ENCODE peak calls at places on chromosomes 5 and 9, in six cellular contexts. S is HCT116, Y is BJ, Z is aorta, X is upper lobe of right lung, H is A673. L is an unnamed sample. For H3K36me3, the result is how much of the 10 kb centered on the place peaks cover.

GRCh38 chr5:172548311-172548731 is 92.7 kb upstream of the NEURL1B start:
- DNase-seq in S (no peak), Y (no peak), Z (no peak), X (peak), H (no peak), L (peak)

GRCh38 chr5:164748861-164749260 is 1243.4 kb downstream of the MAT2B start:
- DNase-seq in S (no peak), Y (no peak), Z (no peak), X (no peak), H (no peak), L (no peak)

GRCh38 chr9:94167055-94167346 is 82.7 kb downstream of the PTPDC1 start:
- DNase-seq in S (no peak), Y (no peak), Z (no peak), X (no peak), H (no peak), L (no peak)

GRCh38 chr5:59187772-59188347 is 605.0 kb downstream of the RAB3C start:
- DNase-seq in S (no peak), Y (no peak), Z (no peak), X (no peak), H (no peak), L (no peak)

GRCh38 chr5:36661446-36662220 is 55.2 kb downstream of the SLC1A3 start:
- DNase-seq in S (no peak), Y (no peak), Z (no peak), X (no peak), H (no peak), L (no peak)

GRCh38 chr9:114507726-114508125 is 2.5 kb upstream of the WHRN start:
- DNase-seq in S (no peak), Y (no peak), Z (no peak), X (no peak), H (peak), L (no peak)

GRCh38 chr9:120445974-120446373 is 134.0 kb downstream of the CDK5RAP2 start:
- DNase-seq in S (no peak), Y (no peak), Z (no peak), X (no peak), H (no peak), L (no peak)

GRCh38 chr5:36236801-36237200 is 4.9 kb downstream of the NADK2 start:
- DNase-seq in S (no peak), Y (no peak), Z (no peak), X (no peak), H (peak), L (no peak)

GRCh38 chr9:4555251-4555650 is 65.0 kb downstream of the SLC1A1 start:
- DNase-seq in S (peak), Y (no peak), Z (no peak), X (no peak), H (no peak), L (no peak)

GRCh38 chr5:3010301-3010952 is 258.9 kb upstream of the IRX2 start:
- DNase-seq in S (no peak), Y (no peak), Z (no peak), X (peak), H (no peak), L (no peak)

GRCh38 chr9:124342946-124343485 is 72.2 kb downstream of the PSMB7 start:
- DNase-seq in S (no peak), Y (peak), Z (peak), X (no peak), H (peak), L (peak)

GRCh38 chr9:123662057-123662776 is 267.7 kb downstream of the DENND1A start:
- DNase-seq in S (no peak), Y (no peak), Z (no peak), X (no peak), H (no peak), L (no peak)

GRCh38 chr5:180155331-180155881 is 53.6 kb downstream of the RASGEF1C start:
- DNase-seq in S (no peak), Y (no peak), Z (no peak), X (no peak), H (no peak), L (peak)

GRCh38 chr9:129278391-129279237 is 100.6 kb upstream of the IER5L start:
- DNase-seq in S (peak), Y (no peak), Z (peak), X (peak), H (no peak), L (no peak)

GRCh38 chr5:95858661-95859326 is 36.3 kb upstream of the GLRX start:
- DNase-seq in S (peak), Y (peak), Z (peak), X (peak), H (peak), L (peak)

GRCh38 chr5:149796836-149797235 is 66.7 kb downstream of the PPARGC1B start:
- DNase-seq in S (no peak), Y (no peak), Z (no peak), X (no peak), H (no peak), L (no peak)

GRCh38 chr5:172637122-172637580 is 3.9 kb upstream of the NEURL1B start:
- DNase-seq in S (no peak), Y (no peak), Z (peak), X (no peak), H (no peak), L (no peak)

GRCh38 chr5:7851617-7852289 is 820 bp upstream of the CFAP90 start:
- DNase-seq in S (no peak), Y (no peak), Z (no peak), X (no peak), H (no peak), L (no peak)

GRCh38 chr5:59608745-59609144 is 284.8 kb downstream of the PDE4D start:
- DNase-seq in S (no peak), Y (no peak), Z (no peak), X (no peak), H (no peak), L (no peak)

GRCh38 chr5:177116631-177117373 is 16.8 kb upstream of the NSD1 start:
- DNase-seq in S (no peak), Y (no peak), Z (peak), X (peak), H (peak), L (peak)

DNA sequence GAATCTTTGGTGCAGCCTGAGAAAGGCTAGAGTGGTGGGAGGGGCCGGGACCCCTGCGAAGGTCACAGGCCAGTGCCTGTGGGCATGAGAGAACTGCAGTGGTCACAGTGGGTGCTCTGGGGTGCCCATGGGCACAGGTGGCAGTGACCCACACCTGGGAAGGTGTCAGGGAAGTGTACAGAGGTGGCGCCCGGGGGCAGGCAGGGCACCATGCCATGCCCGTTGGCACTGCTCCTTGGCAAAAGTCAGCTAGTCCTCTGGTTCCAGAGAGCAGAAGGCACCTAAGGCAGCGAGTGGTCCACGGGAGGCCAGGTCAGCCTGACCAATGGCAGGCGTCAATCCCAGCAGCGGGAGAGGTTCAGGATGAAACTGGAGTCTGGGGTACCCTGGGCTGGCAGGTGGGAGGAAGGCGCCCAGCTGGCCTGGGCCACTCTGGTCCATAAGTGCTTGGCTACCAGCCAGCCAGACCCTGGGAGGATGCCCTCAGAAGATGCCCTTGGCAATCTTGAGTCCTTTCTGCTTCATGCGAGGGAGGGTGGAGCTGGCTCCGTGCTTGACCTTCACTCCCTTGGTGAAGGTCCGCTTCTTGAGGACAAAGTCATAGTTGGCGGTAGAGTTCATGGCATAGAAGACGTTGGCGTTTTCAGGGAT is 22.8 kb downstream of the RALGDS start:
- DNase-seq in S (no peak), Y (no peak), Z (no peak), X (peak), H (no peak), L (peak)
- H3K36me3 ChIP-seq in S (under half), Y (under half), Z (under half), X (half or more), H (half or more), L (half or more)

GRCh38 chr9:128178806-128179431 is 12.5 kb downstream of the CIZ1 start:
- DNase-seq in S (no peak), Y (no peak), Z (no peak), X (no peak), H (no peak), L (no peak)
- H3K36me3 ChIP-seq in S (half or more), Y (under half), Z (under half), X (half or more), H (under half), L (half or more)

GRCh38 chr5:139975306-139975705 is 67.8 kb downstream of the NRG2 start:
- DNase-seq in S (no peak), Y (no peak), Z (no peak), X (no peak), H (no peak), L (no peak)
- H3K36me3 ChIP-seq in S (under half), Y (under half), Z (under half), X (under half), H (under half), L (under half)

GRCh38 chr5:131393498-131393968 is 129.7 kb downstream of the CDC42SE2 start:
- DNase-seq in S (no peak), Y (no peak), Z (peak), X (no peak), H (no peak), L (no peak)
- H3K36me3 ChIP-seq in S (under half), Y (under half), Z (under half), X (half or more), H (under half), L (under half)

GRCh38 chr9:131165523-131165922 is 40.1 kb downstream of the NUP214 start:
- DNase-seq in S (no peak), Y (no peak), Z (no peak), X (no peak), H (no peak), L (no peak)
- H3K36me3 ChIP-seq in S (under half), Y (under half), Z (under half), X (half or more), H (under half), L (half or more)

DNA sequence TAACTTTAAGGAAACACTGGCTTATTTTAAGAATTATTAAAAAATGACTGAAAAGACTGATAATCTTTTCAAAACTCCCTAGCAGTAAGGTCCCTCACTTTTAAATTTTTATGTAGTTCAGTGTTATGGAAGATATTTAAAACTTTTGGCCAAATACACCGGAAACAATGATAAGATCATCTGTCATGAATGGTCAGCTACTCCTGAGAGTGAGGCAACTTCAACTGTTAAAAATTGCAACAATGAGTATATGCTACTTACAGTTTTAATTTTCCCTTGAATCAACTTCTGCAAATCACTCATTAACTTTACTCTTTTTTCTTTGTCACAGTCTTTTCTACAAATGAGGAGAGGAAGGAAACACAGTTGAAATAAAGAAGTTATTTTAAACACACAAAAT is 10.8 kb downstream of the PUM3 start:
- DNase-seq in S (no peak), Y (no peak), Z (no peak), X (no peak), H (no peak), L (no peak)
- H3K36me3 ChIP-seq in S (half or more), Y (under half), Z (under half), X (half or more), H (half or more), L (under half)

GRCh38 chr5:31378838-31379237 is 153.1 kb downstream of the DROSHA start:
- DNase-seq in S (no peak), Y (no peak), Z (no peak), X (no peak), H (no peak), L (no peak)
- H3K36me3 ChIP-seq in S (under half), Y (under half), Z (under half), X (under half), H (under half), L (under half)

GRCh38 chr9:89390068-89390555 is 71.8 kb downstream of the SECISBP2 start:
- DNase-seq in S (no peak), Y (no peak), Z (no peak), X (no peak), H (no peak), L (no peak)

GRCh38 chr9:89386797-89387196 is 68.5 kb downstream of the SECISBP2 start:
- DNase-seq in S (no peak), Y (no peak), Z (no peak), X (no peak), H (no peak), L (no peak)

GRCh38 chr9:89388868-89389177 is 70.5 kb downstream of the SECISBP2 start:
- DNase-seq in S (no peak), Y (no peak), Z (no peak), X (no peak), H (no peak), L (no peak)

GRCh38 chr9:89387197-89387849 is 69.0 kb downstream of the SECISBP2 start:
- DNase-seq in S (no peak), Y (no peak), Z (no peak), X (no peak), H (no peak), L (no peak)

GRCh38 chr9:89387970-89388867 is 69.9 kb downstream of the SECISBP2 start:
- DNase-seq in S (no peak), Y (peak), Z (peak), X (peak), H (peak), L (peak)
- H3K36me3 ChIP-seq in S (under half), Y (under half), Z (under half), X (half or more), H (under half), L (under half)

GRCh38 chr5:31495336-31495735 is 36.6 kb downstream of the DROSHA start:
- DNase-seq in S (no peak), Y (no peak), Z (no peak), X (no peak), H (no peak), L (no peak)
- H3K36me3 ChIP-seq in S (under half), Y (under half), Z (under half), X (half or more), H (half or more), L (under half)

GRCh38 chr5:14460844-14461398 is 120.7 kb upstream of the OTULINL start:
- DNase-seq in S (no peak), Y (no peak), Z (no peak), X (no peak), H (no peak), L (no peak)

GRCh38 chr5:14464661-14465060 is 116.9 kb upstream of the OTULINL start:
- DNase-seq in S (no peak), Y (no peak), Z (no peak), X (no peak), H (no peak), L (no peak)

GRCh38 chr5:14464101-14464500 is 117.5 kb upstream of the OTULINL start:
- DNase-seq in S (no peak), Y (no peak), Z (no peak), X (no peak), H (no peak), L (no peak)

GRCh38 chr5:14463629-14464028 is 118.0 kb upstream of the OTULINL start:
- DNase-seq in S (no peak), Y (no peak), Z (no peak), X (no peak), H (no peak), L (no peak)

GRCh38 chr5:14462681-14463080 is 118.9 kb upstream of the OTULINL start:
- DNase-seq in S (no peak), Y (no peak), Z (no peak), X (no peak), H (no peak), L (no peak)
- H3K36me3 ChIP-seq in S (under half), Y (under half), Z (under half), X (half or more), H (under half), L (under half)